ENCODE peak calls at places on chromosomes 12 and 14, in four cellular contexts. One of them, this sample, is unnamed.

GRCh38 chr14:23601424-23601823 is 22.8 kb upstream of the JPH4 start:
- DNase-seq in lung: no peak
- DNase-seq in astrocyte of the cerebellum: no peak
- DNase-seq in colonic mucosa: no peak
- DNase-seq in this sample: no peak

GRCh38 chr12:121209629-121210572 is at the start of gene P2RX4:
- DNase-seq in colonic mucosa: peak
- DNase-seq in lung: peak
- DNase-seq in astrocyte of the cerebellum: no peak
- DNase-seq in this sample: peak

GRCh38 chr12:24649634-24650033 is 299.3 kb downstream of the BCAT1 start:
- DNase-seq in lung: no peak
- DNase-seq in colonic mucosa: no peak
- DNase-seq in astrocyte of the cerebellum: no peak
- DNase-seq in this sample: no peak

GRCh38 chr12:94134226-94134795 is 14.1 kb upstream of the PLXNC1 start:
- DNase-seq in astrocyte of the cerebellum: peak
- DNase-seq in lung: no peak
- DNase-seq in colonic mucosa: no peak
- DNase-seq in this sample: peak

GRCh38 chr12:1865284-1865866 is 45.0 kb downstream of the LRTM2 start:
- DNase-seq in lung: no peak
- DNase-seq in astrocyte of the cerebellum: no peak
- DNase-seq in colonic mucosa: no peak
- DNase-seq in this sample: no peak

GRCh38 chr14:74619672-74620131 is 7.7 kb upstream of the LTBP2 start:
- DNase-seq in astrocyte of the cerebellum: peak
- DNase-seq in lung: peak
- DNase-seq in colonic mucosa: peak
- DNase-seq in this sample: peak

GRCh38 chr12:115335048-115335447 is 651.1 kb upstream of the TBX3 start:
- DNase-seq in astrocyte of the cerebellum: no peak
- DNase-seq in colonic mucosa: no peak
- DNase-seq in lung: no peak
- DNase-seq in this sample: no peak

GRCh38 chr12:5745251-5745888 is 199.7 kb downstream of the ANO2 start:
- DNase-seq in astrocyte of the cerebellum: peak
- DNase-seq in lung: peak
- DNase-seq in colonic mucosa: peak
- DNase-seq in this sample: peak

GRCh38 chr12:55906056-55906455 is 21.6 kb downstream of the PYM1 start:
- DNase-seq in colonic mucosa: no peak
- DNase-seq in astrocyte of the cerebellum: no peak
- DNase-seq in lung: no peak
- DNase-seq in this sample: peak

GRCh38 chr14:93926873-93927571 is at the start of gene FAM181A:
- DNase-seq in lung: peak
- DNase-seq in colonic mucosa: no peak
- DNase-seq in astrocyte of the cerebellum: no peak
- DNase-seq in this sample: no peak

GRCh38 chr12:93773122-93773871 is 96.1 kb downstream of the CRADD start:
- DNase-seq in colonic mucosa: no peak
- DNase-seq in astrocyte of the cerebellum: no peak
- DNase-seq in lung: no peak
- DNase-seq in this sample: no peak

GRCh38 chr14:52078093-52078492 is 9.2 kb upstream of the NID2 start:
- DNase-seq in lung: no peak
- DNase-seq in colonic mucosa: no peak
- DNase-seq in astrocyte of the cerebellum: no peak
- DNase-seq in this sample: no peak

GRCh38 chr12:82223421-82223820 is 134.8 kb downstream of the CCDC59 start:
- DNase-seq in lung: no peak
- DNase-seq in astrocyte of the cerebellum: no peak
- DNase-seq in colonic mucosa: no peak
- DNase-seq in this sample: no peak

GRCh38 chr14:52455291-52456088 is 96.8 kb downstream of the TXNDC16 start:
- DNase-seq in colonic mucosa: no peak
- DNase-seq in astrocyte of the cerebellum: no peak
- DNase-seq in lung: no peak
- DNase-seq in this sample: peak

GRCh38 chr12:132178801-132179401 is 34.6 kb downstream of the NOC4L start:
- DNase-seq in lung: no peak
- DNase-seq in colonic mucosa: no peak
- DNase-seq in astrocyte of the cerebellum: no peak
- DNase-seq in this sample: no peak

GRCh38 chr12:106871477-106871876 is 84.2 kb upstream of the TMEM263 start:
- DNase-seq in astrocyte of the cerebellum: no peak
- DNase-seq in colonic mucosa: no peak
- DNase-seq in lung: no peak
- DNase-seq in this sample: peak

GRCh38 chr12:13046914-13047472 is 2.8 kb downstream of the FAM234B start:
- DNase-seq in colonic mucosa: no peak
- DNase-seq in lung: no peak
- DNase-seq in astrocyte of the cerebellum: no peak
- DNase-seq in this sample: no peak

GRCh38 chr14:67541448-67542387 is 8.6 kb downstream of the PLEKHH1 start:
- DNase-seq in astrocyte of the cerebellum: no peak
- DNase-seq in lung: no peak
- DNase-seq in colonic mucosa: peak
- DNase-seq in this sample: no peak

GRCh38 chr12:38465020-38465419 is 148.4 kb downstream of the ALG10B start:
- DNase-seq in astrocyte of the cerebellum: no peak
- DNase-seq in lung: no peak
- DNase-seq in colonic mucosa: no peak
- DNase-seq in this sample: no peak

GRCh38 chr14:95039993-95040348 is 117.4 kb downstream of the DICER1 start:
- DNase-seq in lung: peak
- DNase-seq in colonic mucosa: peak
- DNase-seq in astrocyte of the cerebellum: no peak
- DNase-seq in this sample: no peak

GRCh38 chr14:101363880-101364391 is 197.4 kb upstream of the DIO3 start:
- DNase-seq in astrocyte of the cerebellum: no peak
- DNase-seq in colonic mucosa: no peak
- DNase-seq in lung: no peak
- DNase-seq in this sample: no peak

GRCh38 chr14:73744175-73744867 is 30.1 kb upstream of the PNMA1 start:
- DNase-seq in lung: no peak
- DNase-seq in astrocyte of the cerebellum: no peak
- DNase-seq in colonic mucosa: no peak
- DNase-seq in this sample: no peak

GRCh38 chr14:75514673-75515630 is 7.3 kb upstream of the BATF start:
- DNase-seq in astrocyte of the cerebellum: no peak
- DNase-seq in colonic mucosa: no peak
- DNase-seq in lung: no peak
- DNase-seq in this sample: no peak

GRCh38 chr12:70178038-70178437 is 65.2 kb upstream of the CNOT2 start:
- DNase-seq in colonic mucosa: no peak
- DNase-seq in lung: no peak
- DNase-seq in astrocyte of the cerebellum: no peak
- DNase-seq in this sample: no peak

GRCh38 chr12:52058631-52059324 is 7.5 kb downstream of the NR4A1 start:
- DNase-seq in lung: no peak
- DNase-seq in colonic mucosa: no peak
- DNase-seq in astrocyte of the cerebellum: no peak
- DNase-seq in this sample: no peak

GRCh38 chr14:58947816-58948440 is 240.5 kb upstream of the DAAM1 start:
- DNase-seq in colonic mucosa: no peak
- DNase-seq in lung: no peak
- DNase-seq in astrocyte of the cerebellum: no peak
- DNase-seq in this sample: no peak

DNA sequence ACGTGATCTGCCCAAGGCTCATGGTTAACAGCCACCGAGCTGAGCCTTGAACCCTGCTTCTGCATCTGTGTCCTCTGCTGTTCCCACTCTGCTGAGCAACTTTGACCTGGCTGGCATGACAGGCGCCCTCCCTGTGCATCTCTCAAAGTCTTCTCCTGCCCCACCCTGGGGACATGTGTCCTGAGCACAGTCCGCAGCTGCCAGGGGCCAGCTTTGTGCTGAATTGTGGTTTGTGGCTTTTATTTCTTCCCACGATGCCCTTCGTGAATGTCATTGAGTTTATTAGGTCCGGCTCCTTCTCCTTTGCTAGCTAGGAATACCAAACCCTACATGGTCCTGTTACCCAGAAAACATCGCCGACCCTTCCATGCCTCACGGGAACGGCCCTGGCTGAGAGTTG is 161.0 kb downstream of the TSPAN9 start:
- DNase-seq in astrocyte of the cerebellum: no peak
- DNase-seq in lung: no peak
- DNase-seq in colonic mucosa: no peak
- DNase-seq in this sample: no peak
- TF ChIP-seq CTCF in astrocyte of the cerebellum: no peak
- TF ChIP-seq CTCF in lung: no peak
- TF ChIP-seq CTCF in colonic mucosa: no peak
- TF ChIP-seq CTCF in this sample: no peak

GRCh38 chr12:30882706-30883105 is 43.8 kb upstream of the TSPAN11 start:
- DNase-seq in astrocyte of the cerebellum: no peak
- DNase-seq in colonic mucosa: no peak
- DNase-seq in lung: no peak
- DNase-seq in this sample: no peak
- TF ChIP-seq CTCF in astrocyte of the cerebellum: peak
- TF ChIP-seq CTCF in colonic mucosa: no peak
- TF ChIP-seq CTCF in lung: no peak
- TF ChIP-seq CTCF in this sample: no peak

GRCh38 chr14:79630561-79630960 is 580.7 kb downstream of the DIO2 start:
- DNase-seq in colonic mucosa: no peak
- DNase-seq in astrocyte of the cerebellum: no peak
- DNase-seq in lung: no peak
- DNase-seq in this sample: no peak

GRCh38 chr14:79627058-79627457 is 584.2 kb downstream of the DIO2 start:
- DNase-seq in astrocyte of the cerebellum: no peak
- DNase-seq in lung: no peak
- DNase-seq in colonic mucosa: no peak
- DNase-seq in this sample: no peak

GRCh38 chr14:79629372-79629771 is 581.9 kb downstream of the DIO2 start:
- DNase-seq in colonic mucosa: no peak
- DNase-seq in astrocyte of the cerebellum: no peak
- DNase-seq in lung: no peak
- DNase-seq in this sample: no peak

GRCh38 chr14:79629891-79630560 is 581.3 kb downstream of the DIO2 start:
- DNase-seq in colonic mucosa: no peak
- DNase-seq in lung: no peak
- DNase-seq in astrocyte of the cerebellum: no peak
- DNase-seq in this sample: no peak

DNA sequence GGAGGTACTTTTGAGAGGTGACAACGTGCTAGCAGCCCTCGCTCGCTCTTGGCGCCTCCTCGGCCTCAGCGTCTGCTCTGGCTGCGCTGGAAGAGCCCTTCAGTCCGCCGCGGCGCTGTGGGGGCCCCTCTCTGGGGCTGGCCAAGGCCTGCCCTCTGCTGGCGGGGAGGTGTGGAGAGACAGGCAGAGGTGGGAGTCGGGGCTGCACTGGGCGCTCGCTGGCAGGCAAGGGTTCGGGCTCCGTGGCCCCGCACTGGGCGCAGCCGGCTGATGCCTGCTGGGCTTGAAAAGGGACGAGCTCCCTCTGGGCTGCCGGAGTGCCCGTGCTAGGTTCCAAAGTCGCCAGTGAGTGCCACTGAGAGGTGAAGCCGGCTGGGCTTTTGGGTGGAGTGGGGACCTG is 580.0 kb downstream of the DIO2 start:
- DNase-seq in astrocyte of the cerebellum: no peak
- DNase-seq in colonic mucosa: no peak
- DNase-seq in lung: no peak
- DNase-seq in this sample: no peak
- TF ChIP-seq CTCF in astrocyte of the cerebellum: no peak
- TF ChIP-seq CTCF in colonic mucosa: no peak
- TF ChIP-seq CTCF in lung: no peak
- TF ChIP-seq CTCF in this sample: no peak

GRCh38 chr12:89476232-89476631 is 48.4 kb downstream of the GALNT4 start:
- DNase-seq in colonic mucosa: no peak
- DNase-seq in lung: no peak
- DNase-seq in astrocyte of the cerebellum: no peak
- DNase-seq in this sample: no peak

GRCh38 chr12:89476889-89477288 is 47.7 kb downstream of the GALNT4 start:
- DNase-seq in astrocyte of the cerebellum: no peak
- DNase-seq in colonic mucosa: no peak
- DNase-seq in lung: no peak
- DNase-seq in this sample: no peak

GRCh38 chr12:89477633-89478279 is 46.8 kb downstream of the GALNT4 start:
- DNase-seq in astrocyte of the cerebellum: no peak
- DNase-seq in colonic mucosa: no peak
- DNase-seq in lung: no peak
- DNase-seq in this sample: no peak

GRCh38 chr12:89481218-89481914 is 43.2 kb downstream of the GALNT4 start:
- DNase-seq in colonic mucosa: no peak
- DNase-seq in lung: no peak
- DNase-seq in astrocyte of the cerebellum: no peak
- DNase-seq in this sample: no peak

DNA sequence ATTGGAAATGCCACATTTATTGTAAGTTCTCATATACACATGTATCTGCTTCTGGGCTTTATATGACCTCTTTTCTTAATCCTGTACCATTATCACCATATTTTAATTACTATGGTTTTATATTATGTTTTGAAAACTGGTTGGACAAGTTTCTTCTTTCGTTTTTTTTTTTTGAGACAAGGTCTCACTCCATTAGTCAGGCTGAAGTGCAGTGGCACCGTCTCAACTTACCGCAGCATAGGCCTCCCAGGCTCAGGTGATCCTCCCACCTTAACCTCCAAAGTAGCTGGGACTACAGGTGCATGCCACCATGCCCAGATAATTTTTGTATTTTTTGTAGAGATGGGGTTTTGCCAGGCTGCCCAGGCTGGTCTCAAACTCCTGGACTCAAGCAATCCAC is 44.6 kb downstream of the GALNT4 start:
- DNase-seq in colonic mucosa: no peak
- DNase-seq in astrocyte of the cerebellum: no peak
- DNase-seq in lung: no peak
- DNase-seq in this sample: no peak
- TF ChIP-seq CTCF in colonic mucosa: no peak
- TF ChIP-seq CTCF in astrocyte of the cerebellum: no peak
- TF ChIP-seq CTCF in lung: no peak
- TF ChIP-seq CTCF in this sample: no peak

DNA sequence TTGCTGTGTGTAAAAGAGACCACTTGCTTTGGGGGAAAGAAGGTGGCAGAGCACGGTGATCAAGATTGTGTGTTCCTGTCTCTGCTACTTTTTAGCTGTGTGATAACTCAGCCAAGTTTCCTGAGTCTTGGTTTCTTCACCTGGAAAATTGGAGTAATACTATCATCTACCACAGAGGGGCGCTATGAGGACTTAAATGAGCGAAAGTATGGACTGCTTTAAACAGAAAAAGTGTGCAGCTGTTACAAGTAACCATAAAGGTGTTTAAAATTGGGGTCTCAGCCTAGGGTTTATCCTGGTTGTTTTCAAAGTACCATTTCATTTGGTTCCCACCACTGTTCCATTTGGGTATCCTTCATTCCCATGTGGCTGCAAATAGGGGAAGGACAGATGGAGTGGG is 65.9 kb upstream of the WSCD2 start:
- DNase-seq in lung: no peak
- DNase-seq in colonic mucosa: no peak
- DNase-seq in astrocyte of the cerebellum: no peak
- DNase-seq in this sample: no peak
- TF ChIP-seq CTCF in lung: no peak
- TF ChIP-seq CTCF in colonic mucosa: no peak
- TF ChIP-seq CTCF in astrocyte of the cerebellum: no peak
- TF ChIP-seq CTCF in this sample: peak

GRCh38 chr12:83823386-83824045 is 1089.1 kb downstream of the SLC6A15 start:
- DNase-seq in lung: no peak
- DNase-seq in colonic mucosa: peak
- DNase-seq in astrocyte of the cerebellum: no peak
- DNase-seq in this sample: no peak
- TF ChIP-seq CTCF in lung: no peak
- TF ChIP-seq CTCF in colonic mucosa: no peak
- TF ChIP-seq CTCF in astrocyte of the cerebellum: no peak
- TF ChIP-seq CTCF in this sample: peak

GRCh38 chr14:21066882-21067502 is 3.1 kb upstream of the ARHGEF40 start:
- DNase-seq in colonic mucosa: no peak
- DNase-seq in astrocyte of the cerebellum: no peak
- DNase-seq in lung: no peak
- DNase-seq in this sample: no peak
- TF ChIP-seq CTCF in colonic mucosa: no peak
- TF ChIP-seq CTCF in astrocyte of the cerebellum: peak
- TF ChIP-seq CTCF in lung: no peak
- TF ChIP-seq CTCF in this sample: peak

This sample was measured in HFFc6.